ENCODE peak calls at places on chromosomes 12 and 14, in five cellular contexts. One of them, this sample, is unnamed.

GRCh38 chr12:6041891-6042290 is 82.6 kb downstream of the VWF start:
- DNase-seq in CD4-positive, alpha-beta T cell: no peak
- DNase-seq in activated CD4-positive, CD25-positive, alpha-beta regulatory T cell: no peak
- DNase-seq in mucosa of gallbladder: no peak
- DNase-seq in iPS-NIHi11: no peak
- DNase-seq in this sample: no peak

GRCh38 chr12:30437044-30437443 is 258.6 kb downstream of the IPO8 start:
- DNase-seq in CD4-positive, alpha-beta T cell: no peak
- DNase-seq in activated CD4-positive, CD25-positive, alpha-beta regulatory T cell: no peak
- DNase-seq in mucosa of gallbladder: no peak
- DNase-seq in iPS-NIHi11: no peak
- DNase-seq in this sample: no peak

GRCh38 chr14:30382221-30382620 is 176.7 kb upstream of the G2E3 start:
- DNase-seq in CD4-positive, alpha-beta T cell: no peak
- DNase-seq in activated CD4-positive, CD25-positive, alpha-beta regulatory T cell: no peak
- DNase-seq in mucosa of gallbladder: no peak
- DNase-seq in iPS-NIHi11: no peak
- DNase-seq in this sample: no peak

GRCh38 chr12:120402217-120402616 is 33.3 kb upstream of the MSI1 start:
- DNase-seq in CD4-positive, alpha-beta T cell: no peak
- DNase-seq in activated CD4-positive, CD25-positive, alpha-beta regulatory T cell: no peak
- DNase-seq in mucosa of gallbladder: no peak
- DNase-seq in iPS-NIHi11: peak
- DNase-seq in this sample: no peak

GRCh38 chr14:63933110-63933509 is 80.3 kb downstream of the SYNE2 start:
- DNase-seq in CD4-positive, alpha-beta T cell: no peak
- DNase-seq in activated CD4-positive, CD25-positive, alpha-beta regulatory T cell: no peak
- DNase-seq in mucosa of gallbladder: no peak
- DNase-seq in iPS-NIHi11: no peak
- DNase-seq in this sample: no peak

GRCh38 chr12:129659927-129660326 is 243.9 kb downstream of the TMEM132D start:
- DNase-seq in CD4-positive, alpha-beta T cell: no peak
- DNase-seq in activated CD4-positive, CD25-positive, alpha-beta regulatory T cell: no peak
- DNase-seq in mucosa of gallbladder: no peak
- DNase-seq in iPS-NIHi11: no peak
- DNase-seq in this sample: no peak

GRCh38 chr12:113477842-113478215 is 6.2 kb upstream of the LHX5 start:
- DNase-seq in CD4-positive, alpha-beta T cell: no peak
- DNase-seq in activated CD4-positive, CD25-positive, alpha-beta regulatory T cell: no peak
- DNase-seq in mucosa of gallbladder: no peak
- DNase-seq in iPS-NIHi11: no peak
- DNase-seq in this sample: no peak

GRCh38 chr14:95052016-95052585 is 105.2 kb downstream of the DICER1 start:
- DNase-seq in CD4-positive, alpha-beta T cell: no peak
- DNase-seq in activated CD4-positive, CD25-positive, alpha-beta regulatory T cell: no peak
- DNase-seq in mucosa of gallbladder: no peak
- DNase-seq in iPS-NIHi11: no peak
- DNase-seq in this sample: no peak

GRCh38 chr14:45201908-45202307 is 51.1 kb downstream of the MIS18BP1 start:
- DNase-seq in CD4-positive, alpha-beta T cell: no peak
- DNase-seq in activated CD4-positive, CD25-positive, alpha-beta regulatory T cell: no peak
- DNase-seq in mucosa of gallbladder: no peak
- DNase-seq in iPS-NIHi11: peak
- DNase-seq in this sample: peak

GRCh38 chr14:75549169-75549568 is 26.9 kb downstream of the BATF start:
- DNase-seq in CD4-positive, alpha-beta T cell: no peak
- DNase-seq in activated CD4-positive, CD25-positive, alpha-beta regulatory T cell: no peak
- DNase-seq in mucosa of gallbladder: no peak
- DNase-seq in iPS-NIHi11: no peak
- DNase-seq in this sample: peak

GRCh38 chr14:90109858-90110257 is 48.1 kb downstream of the KCNK13 start:
- DNase-seq in CD4-positive, alpha-beta T cell: no peak
- DNase-seq in activated CD4-positive, CD25-positive, alpha-beta regulatory T cell: no peak
- DNase-seq in mucosa of gallbladder: no peak
- DNase-seq in iPS-NIHi11: peak
- DNase-seq in this sample: no peak

GRCh38 chr12:79527498-79527897 is 163.3 kb downstream of the PAWR start:
- DNase-seq in CD4-positive, alpha-beta T cell: no peak
- DNase-seq in activated CD4-positive, CD25-positive, alpha-beta regulatory T cell: no peak
- DNase-seq in mucosa of gallbladder: no peak
- DNase-seq in iPS-NIHi11: no peak
- DNase-seq in this sample: no peak

GRCh38 chr14:72738181-72738611 is 155.7 kb downstream of the DPF3 start:
- DNase-seq in CD4-positive, alpha-beta T cell: no peak
- DNase-seq in activated CD4-positive, CD25-positive, alpha-beta regulatory T cell: no peak
- DNase-seq in mucosa of gallbladder: no peak
- DNase-seq in iPS-NIHi11: no peak
- DNase-seq in this sample: no peak

GRCh38 chr14:54211562-54212308 is 185.1 kb upstream of the CDKN3 start:
- DNase-seq in CD4-positive, alpha-beta T cell: no peak
- DNase-seq in activated CD4-positive, CD25-positive, alpha-beta regulatory T cell: no peak
- DNase-seq in mucosa of gallbladder: no peak
- DNase-seq in iPS-NIHi11: no peak
- DNase-seq in this sample: no peak

GRCh38 chr12:118038122-118038521 is 21.6 kb downstream of the RFC5 start:
- DNase-seq in CD4-positive, alpha-beta T cell: no peak
- DNase-seq in activated CD4-positive, CD25-positive, alpha-beta regulatory T cell: no peak
- DNase-seq in mucosa of gallbladder: no peak
- DNase-seq in iPS-NIHi11: no peak
- DNase-seq in this sample: no peak

GRCh38 chr14:78355109-78355508 is 184.9 kb downstream of the NRXN3 start:
- DNase-seq in CD4-positive, alpha-beta T cell: no peak
- DNase-seq in activated CD4-positive, CD25-positive, alpha-beta regulatory T cell: no peak
- DNase-seq in mucosa of gallbladder: no peak
- DNase-seq in iPS-NIHi11: no peak
- DNase-seq in this sample: no peak

GRCh38 chr14:71311061-71311460 is 403.8 kb downstream of the PCNX1 start:
- DNase-seq in CD4-positive, alpha-beta T cell: no peak
- DNase-seq in activated CD4-positive, CD25-positive, alpha-beta regulatory T cell: no peak
- DNase-seq in mucosa of gallbladder: no peak
- DNase-seq in iPS-NIHi11: no peak
- DNase-seq in this sample: no peak

GRCh38 chr14:20630340-20631022 is 11.0 kb downstream of the OR6S1 start:
- DNase-seq in CD4-positive, alpha-beta T cell: no peak
- DNase-seq in activated CD4-positive, CD25-positive, alpha-beta regulatory T cell: no peak
- DNase-seq in mucosa of gallbladder: no peak
- DNase-seq in iPS-NIHi11: peak
- DNase-seq in this sample: peak

GRCh38 chr14:57408037-57408436 is 17.7 kb downstream of the NAA30 start:
- DNase-seq in CD4-positive, alpha-beta T cell: no peak
- DNase-seq in activated CD4-positive, CD25-positive, alpha-beta regulatory T cell: no peak
- DNase-seq in mucosa of gallbladder: no peak
- DNase-seq in iPS-NIHi11: no peak
- DNase-seq in this sample: no peak

GRCh38 chr12:120242971-120243699 is 22.4 kb downstream of the PXN start:
- DNase-seq in CD4-positive, alpha-beta T cell: no peak
- DNase-seq in activated CD4-positive, CD25-positive, alpha-beta regulatory T cell: no peak
- DNase-seq in mucosa of gallbladder: no peak
- DNase-seq in iPS-NIHi11: no peak
- DNase-seq in this sample: no peak

GRCh38 chr12:15688202-15688736 is 100.9 kb downstream of the EPS8 start:
- DNase-seq in CD4-positive, alpha-beta T cell: no peak
- DNase-seq in activated CD4-positive, CD25-positive, alpha-beta regulatory T cell: no peak
- DNase-seq in mucosa of gallbladder: peak
- DNase-seq in iPS-NIHi11: no peak
- DNase-seq in this sample: peak

GRCh38 chr14:35669782-35670181 is 135.8 kb downstream of the INSM2 start:
- DNase-seq in CD4-positive, alpha-beta T cell: no peak
- DNase-seq in activated CD4-positive, CD25-positive, alpha-beta regulatory T cell: no peak
- DNase-seq in mucosa of gallbladder: no peak
- DNase-seq in iPS-NIHi11: no peak
- DNase-seq in this sample: no peak

GRCh38 chr12:46647034-46647433 is 178.8 kb downstream of the SLC38A4 start:
- DNase-seq in CD4-positive, alpha-beta T cell: no peak
- DNase-seq in activated CD4-positive, CD25-positive, alpha-beta regulatory T cell: no peak
- DNase-seq in mucosa of gallbladder: no peak
- DNase-seq in iPS-NIHi11: no peak
- DNase-seq in this sample: no peak

GRCh38 chr12:32033411-32033810 is 73.2 kb upstream of the BICD1 start:
- DNase-seq in CD4-positive, alpha-beta T cell: no peak
- DNase-seq in activated CD4-positive, CD25-positive, alpha-beta regulatory T cell: no peak
- DNase-seq in mucosa of gallbladder: no peak
- DNase-seq in iPS-NIHi11: no peak
- DNase-seq in this sample: no peak

GRCh38 chr12:84727964-84728363 is 184.6 kb downstream of the SLC6A15 start:
- DNase-seq in CD4-positive, alpha-beta T cell: no peak
- DNase-seq in activated CD4-positive, CD25-positive, alpha-beta regulatory T cell: no peak
- DNase-seq in mucosa of gallbladder: no peak
- DNase-seq in iPS-NIHi11: peak
- DNase-seq in this sample: no peak

GRCh38 chr12:51183349-51183748 is 10.4 kb upstream of the TFCP2 start:
- DNase-seq in CD4-positive, alpha-beta T cell: no peak
- DNase-seq in activated CD4-positive, CD25-positive, alpha-beta regulatory T cell: no peak
- DNase-seq in mucosa of gallbladder: no peak
- DNase-seq in iPS-NIHi11: no peak
- DNase-seq in this sample: no peak

GRCh38 chr14:90500665-90501370 is 104.0 kb downstream of the CALM1 start:
- DNase-seq in CD4-positive, alpha-beta T cell: no peak
- DNase-seq in activated CD4-positive, CD25-positive, alpha-beta regulatory T cell: no peak
- DNase-seq in mucosa of gallbladder: no peak
- DNase-seq in iPS-NIHi11: no peak
- DNase-seq in this sample: no peak

GRCh38 chr12:7844131-7844530 is 28.6 kb downstream of the SLC2A14 start:
- DNase-seq in CD4-positive, alpha-beta T cell: no peak
- DNase-seq in activated CD4-positive, CD25-positive, alpha-beta regulatory T cell: no peak
- DNase-seq in mucosa of gallbladder: no peak
- DNase-seq in iPS-NIHi11: no peak
- DNase-seq in this sample: no peak

This sample was measured in pons.